ENCODE peak calls at places on chromosomes 11 and 22, in ten cellular contexts. One of them, this sample, is unnamed.

GRCh38 chr11:73344191-73344607 is 32.0 kb upstream of the RELT start:
- DNase-seq in right lobe of liver: no peak
- DNase-seq in OCI-LY7: no peak
- DNase-seq in heart right ventricle: peak
- DNase-seq in neural progenitor cell: no peak
- DNase-seq in progenitor cell of endocrine pancreas: no peak
- DNase-seq in fibroblast of pulmonary artery: no peak
- DNase-seq in lower leg skin: no peak
- DNase-seq in psoas muscle: no peak
- DNase-seq in lower lobe of right lung: no peak
- DNase-seq in this sample: no peak

GRCh38 chr11:114604179-114604813 is 8.7 kb upstream of the NXPE4 start:
- DNase-seq in right lobe of liver: no peak
- DNase-seq in OCI-LY7: no peak
- DNase-seq in heart right ventricle: no peak
- DNase-seq in neural progenitor cell: no peak
- DNase-seq in progenitor cell of endocrine pancreas: no peak
- DNase-seq in fibroblast of pulmonary artery: no peak
- DNase-seq in lower leg skin: no peak
- DNase-seq in psoas muscle: no peak
- DNase-seq in lower lobe of right lung: no peak
- DNase-seq in this sample: no peak

GRCh38 chr11:662689-663274 is 25.7 kb downstream of the DRD4 start:
- DNase-seq in right lobe of liver: peak
- DNase-seq in OCI-LY7: peak
- DNase-seq in heart right ventricle: peak
- DNase-seq in neural progenitor cell: peak
- DNase-seq in progenitor cell of endocrine pancreas: peak
- DNase-seq in fibroblast of pulmonary artery: peak
- DNase-seq in lower leg skin: no peak
- DNase-seq in psoas muscle: peak
- DNase-seq in lower lobe of right lung: peak
- DNase-seq in this sample: no peak

GRCh38 chr22:24592846-24593809 is at the start of gene LRRC75B:
- DNase-seq in right lobe of liver: peak
- DNase-seq in OCI-LY7: no peak
- DNase-seq in heart right ventricle: peak
- DNase-seq in neural progenitor cell: peak
- DNase-seq in progenitor cell of endocrine pancreas: peak
- DNase-seq in fibroblast of pulmonary artery: peak
- DNase-seq in lower leg skin: peak
- DNase-seq in psoas muscle: peak
- DNase-seq in lower lobe of right lung: peak
- DNase-seq in this sample: peak

GRCh38 chr11:13889566-13890214 is 72.8 kb upstream of the SPON1 start:
- DNase-seq in right lobe of liver: no peak
- DNase-seq in OCI-LY7: no peak
- DNase-seq in heart right ventricle: no peak
- DNase-seq in neural progenitor cell: no peak
- DNase-seq in progenitor cell of endocrine pancreas: no peak
- DNase-seq in fibroblast of pulmonary artery: no peak
- DNase-seq in lower leg skin: no peak
- DNase-seq in psoas muscle: no peak
- DNase-seq in lower lobe of right lung: no peak
- DNase-seq in this sample: no peak

GRCh38 chr11:79026803-79027445 is 413.9 kb downstream of the TENM4 start:
- DNase-seq in right lobe of liver: no peak
- DNase-seq in OCI-LY7: no peak
- DNase-seq in heart right ventricle: no peak
- DNase-seq in neural progenitor cell: no peak
- DNase-seq in progenitor cell of endocrine pancreas: no peak
- DNase-seq in fibroblast of pulmonary artery: no peak
- DNase-seq in lower leg skin: no peak
- DNase-seq in psoas muscle: no peak
- DNase-seq in lower lobe of right lung: no peak
- DNase-seq in this sample: no peak

GRCh38 chr11:101445761-101446160 is 138.0 kb downstream of the TRPC6 start:
- DNase-seq in right lobe of liver: no peak
- DNase-seq in OCI-LY7: no peak
- DNase-seq in heart right ventricle: no peak
- DNase-seq in neural progenitor cell: peak
- DNase-seq in progenitor cell of endocrine pancreas: no peak
- DNase-seq in fibroblast of pulmonary artery: no peak
- DNase-seq in lower leg skin: no peak
- DNase-seq in psoas muscle: no peak
- DNase-seq in lower lobe of right lung: no peak
- DNase-seq in this sample: no peak

GRCh38 chr11:2519879-2520735 is 75.3 kb downstream of the KCNQ1 start:
- DNase-seq in right lobe of liver: peak
- DNase-seq in OCI-LY7: no peak
- DNase-seq in heart right ventricle: peak
- DNase-seq in neural progenitor cell: peak
- DNase-seq in progenitor cell of endocrine pancreas: peak
- DNase-seq in fibroblast of pulmonary artery: no peak
- DNase-seq in lower leg skin: peak
- DNase-seq in psoas muscle: peak
- DNase-seq in lower lobe of right lung: peak
- DNase-seq in this sample: peak

GRCh38 chr11:1638344-1638743 is 8.8 kb downstream of the KRTAP5-5 start:
- DNase-seq in right lobe of liver: no peak
- DNase-seq in OCI-LY7: no peak
- DNase-seq in heart right ventricle: no peak
- DNase-seq in neural progenitor cell: no peak
- DNase-seq in progenitor cell of endocrine pancreas: no peak
- DNase-seq in fibroblast of pulmonary artery: no peak
- DNase-seq in lower leg skin: no peak
- DNase-seq in psoas muscle: no peak
- DNase-seq in lower lobe of right lung: no peak
- DNase-seq in this sample: no peak

GRCh38 chr11:7924526-7924925 is 6.5 kb downstream of the OR10A6 start:
- DNase-seq in right lobe of liver: no peak
- DNase-seq in OCI-LY7: no peak
- DNase-seq in heart right ventricle: no peak
- DNase-seq in neural progenitor cell: no peak
- DNase-seq in progenitor cell of endocrine pancreas: no peak
- DNase-seq in fibroblast of pulmonary artery: no peak
- DNase-seq in lower leg skin: no peak
- DNase-seq in psoas muscle: no peak
- DNase-seq in lower lobe of right lung: no peak
- DNase-seq in this sample: no peak
- TF ChIP-seq CTCF in right lobe of liver: no peak
- TF ChIP-seq CTCF in OCI-LY7: no peak
- TF ChIP-seq CTCF in heart right ventricle: no peak
- TF ChIP-seq CTCF in neural progenitor cell: no peak
- TF ChIP-seq CTCF in progenitor cell of endocrine pancreas: no peak
- TF ChIP-seq CTCF in fibroblast of pulmonary artery: no peak
- TF ChIP-seq CTCF in lower leg skin: no peak
- TF ChIP-seq CTCF in psoas muscle: no peak
- TF ChIP-seq CTCF in lower lobe of right lung: no peak
- TF ChIP-seq CTCF in this sample: no peak

GRCh38 chr11:77589521-77590193 is at the start of gene AQP11:
- DNase-seq in right lobe of liver: peak
- DNase-seq in OCI-LY7: no peak
- DNase-seq in heart right ventricle: peak
- DNase-seq in neural progenitor cell: peak
- DNase-seq in progenitor cell of endocrine pancreas: peak
- DNase-seq in fibroblast of pulmonary artery: peak
- DNase-seq in lower leg skin: peak
- DNase-seq in psoas muscle: peak
- DNase-seq in lower lobe of right lung: peak
- DNase-seq in this sample: peak

GRCh38 chr11:77592727-77593126 is 3.0 kb downstream of the AQP11 start:
- DNase-seq in right lobe of liver: no peak
- DNase-seq in OCI-LY7: no peak
- DNase-seq in heart right ventricle: no peak
- DNase-seq in neural progenitor cell: no peak
- DNase-seq in progenitor cell of endocrine pancreas: no peak
- DNase-seq in fibroblast of pulmonary artery: no peak
- DNase-seq in lower leg skin: no peak
- DNase-seq in psoas muscle: no peak
- DNase-seq in lower lobe of right lung: no peak
- DNase-seq in this sample: no peak

GRCh38 chr11:77590194-77590591 is 440 bp downstream of the AQP11 start:
- DNase-seq in right lobe of liver: peak
- DNase-seq in OCI-LY7: no peak
- DNase-seq in heart right ventricle: peak
- DNase-seq in neural progenitor cell: peak
- DNase-seq in progenitor cell of endocrine pancreas: peak
- DNase-seq in fibroblast of pulmonary artery: peak
- DNase-seq in lower leg skin: no peak
- DNase-seq in psoas muscle: no peak
- DNase-seq in lower lobe of right lung: no peak
- DNase-seq in this sample: no peak

GRCh38 chr11:77593883-77594282 is 4.1 kb downstream of the AQP11 start:
- DNase-seq in right lobe of liver: no peak
- DNase-seq in OCI-LY7: no peak
- DNase-seq in heart right ventricle: no peak
- DNase-seq in neural progenitor cell: no peak
- DNase-seq in progenitor cell of endocrine pancreas: no peak
- DNase-seq in fibroblast of pulmonary artery: no peak
- DNase-seq in lower leg skin: no peak
- DNase-seq in psoas muscle: no peak
- DNase-seq in lower lobe of right lung: no peak
- DNase-seq in this sample: no peak

DNA sequence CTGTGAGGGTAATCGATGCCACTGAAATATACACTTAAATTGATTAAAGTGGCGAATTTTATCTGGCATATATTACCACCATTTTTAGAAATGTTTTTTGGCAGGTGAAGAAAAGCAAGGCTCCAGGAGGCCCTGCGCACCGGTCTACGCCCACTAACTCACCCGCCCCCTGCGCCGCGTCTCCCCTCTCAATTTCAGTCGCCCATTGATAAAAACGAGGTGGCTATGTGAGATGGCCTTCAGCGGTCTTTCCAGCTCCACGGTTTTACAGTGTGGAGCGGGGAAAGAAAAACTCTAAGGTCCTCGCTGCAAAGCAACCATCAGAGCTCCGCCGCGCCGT is 602 bp upstream of the AQP11 start:
- DNase-seq in right lobe of liver: no peak
- DNase-seq in OCI-LY7: no peak
- DNase-seq in heart right ventricle: no peak
- DNase-seq in neural progenitor cell: no peak
- DNase-seq in progenitor cell of endocrine pancreas: no peak
- DNase-seq in fibroblast of pulmonary artery: peak
- DNase-seq in lower leg skin: no peak
- DNase-seq in psoas muscle: no peak
- DNase-seq in lower lobe of right lung: no peak
- DNase-seq in this sample: no peak
- TF ChIP-seq CTCF in right lobe of liver: no peak
- TF ChIP-seq CTCF in OCI-LY7: no peak
- TF ChIP-seq CTCF in heart right ventricle: no peak
- TF ChIP-seq CTCF in neural progenitor cell: no peak
- TF ChIP-seq CTCF in progenitor cell of endocrine pancreas: peak
- TF ChIP-seq CTCF in fibroblast of pulmonary artery: no peak
- TF ChIP-seq CTCF in lower leg skin: no peak
- TF ChIP-seq CTCF in psoas muscle: no peak
- TF ChIP-seq CTCF in lower lobe of right lung: no peak
- TF ChIP-seq CTCF in this sample: peak

DNA sequence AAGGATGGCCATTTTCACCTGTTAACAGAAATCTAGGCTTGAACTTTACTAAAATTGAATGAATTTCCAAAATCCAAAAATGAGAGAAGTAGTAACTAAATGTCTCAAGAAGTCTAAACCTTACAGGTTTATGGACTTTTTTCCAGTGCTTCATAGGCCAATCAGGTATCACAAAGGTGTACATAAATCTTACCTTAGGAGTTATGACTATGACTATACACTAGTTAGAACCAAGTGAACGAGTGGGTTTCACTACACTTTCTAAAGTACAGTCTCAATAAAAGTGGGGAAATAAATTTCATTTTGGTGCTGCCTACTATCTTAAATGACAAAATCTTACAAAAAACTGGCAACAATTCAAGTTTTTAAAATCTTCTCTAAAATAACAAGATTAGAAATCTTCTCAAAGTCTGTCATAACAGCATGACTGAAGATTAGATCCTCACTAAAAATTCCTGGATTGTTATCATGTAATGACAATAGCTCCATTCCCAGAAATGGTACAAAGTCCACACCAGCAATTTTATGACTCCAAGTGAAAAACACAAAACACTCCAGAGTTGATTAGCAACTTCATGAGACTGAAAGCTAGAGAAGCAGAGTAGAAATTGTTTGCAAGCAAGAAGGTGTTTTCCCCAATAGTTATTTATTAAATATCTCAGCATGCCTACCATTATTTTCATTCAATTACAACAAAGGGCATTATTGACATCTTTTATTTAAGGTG is 20.9 kb downstream of the SOX6 start:
- DNase-seq in right lobe of liver: no peak
- DNase-seq in OCI-LY7: no peak
- DNase-seq in heart right ventricle: no peak
- DNase-seq in neural progenitor cell: no peak
- DNase-seq in progenitor cell of endocrine pancreas: no peak
- DNase-seq in fibroblast of pulmonary artery: no peak
- DNase-seq in lower leg skin: no peak
- DNase-seq in psoas muscle: no peak
- DNase-seq in lower lobe of right lung: no peak
- DNase-seq in this sample: no peak
- TF ChIP-seq CTCF in right lobe of liver: no peak
- TF ChIP-seq CTCF in OCI-LY7: no peak
- TF ChIP-seq CTCF in heart right ventricle: no peak
- TF ChIP-seq CTCF in neural progenitor cell: no peak
- TF ChIP-seq CTCF in progenitor cell of endocrine pancreas: no peak
- TF ChIP-seq CTCF in fibroblast of pulmonary artery: no peak
- TF ChIP-seq CTCF in lower leg skin: no peak
- TF ChIP-seq CTCF in psoas muscle: no peak
- TF ChIP-seq CTCF in lower lobe of right lung: no peak
- TF ChIP-seq CTCF in this sample: no peak

GRCh38 chr11:86922225-86922624 is 33.0 kb downstream of the FZD4 start:
- DNase-seq in right lobe of liver: no peak
- DNase-seq in OCI-LY7: no peak
- DNase-seq in heart right ventricle: no peak
- DNase-seq in neural progenitor cell: no peak
- DNase-seq in progenitor cell of endocrine pancreas: no peak
- DNase-seq in fibroblast of pulmonary artery: no peak
- DNase-seq in lower leg skin: no peak
- DNase-seq in psoas muscle: no peak
- DNase-seq in lower lobe of right lung: no peak
- DNase-seq in this sample: no peak

GRCh38 chr11:86918943-86919342 is 36.3 kb downstream of the FZD4 start:
- DNase-seq in right lobe of liver: no peak
- DNase-seq in OCI-LY7: no peak
- DNase-seq in heart right ventricle: no peak
- DNase-seq in neural progenitor cell: no peak
- DNase-seq in progenitor cell of endocrine pancreas: no peak
- DNase-seq in fibroblast of pulmonary artery: peak
- DNase-seq in lower leg skin: no peak
- DNase-seq in psoas muscle: no peak
- DNase-seq in lower lobe of right lung: no peak
- DNase-seq in this sample: no peak

GRCh38 chr11:86917577-86917976 is 37.6 kb downstream of the FZD4 start:
- DNase-seq in right lobe of liver: no peak
- DNase-seq in OCI-LY7: no peak
- DNase-seq in heart right ventricle: no peak
- DNase-seq in neural progenitor cell: no peak
- DNase-seq in progenitor cell of endocrine pancreas: no peak
- DNase-seq in fibroblast of pulmonary artery: no peak
- DNase-seq in lower leg skin: no peak
- DNase-seq in psoas muscle: no peak
- DNase-seq in lower lobe of right lung: no peak
- DNase-seq in this sample: no peak

GRCh38 chr11:86916330-86916729 is 38.9 kb downstream of the FZD4 start:
- DNase-seq in right lobe of liver: no peak
- DNase-seq in OCI-LY7: no peak
- DNase-seq in heart right ventricle: no peak
- DNase-seq in neural progenitor cell: no peak
- DNase-seq in progenitor cell of endocrine pancreas: no peak
- DNase-seq in fibroblast of pulmonary artery: peak
- DNase-seq in lower leg skin: no peak
- DNase-seq in psoas muscle: no peak
- DNase-seq in lower lobe of right lung: no peak
- DNase-seq in this sample: no peak

GRCh38 chr11:86919557-86920210 is 35.5 kb downstream of the FZD4 start:
- DNase-seq in right lobe of liver: no peak
- DNase-seq in OCI-LY7: peak
- DNase-seq in heart right ventricle: no peak
- DNase-seq in neural progenitor cell: peak
- DNase-seq in progenitor cell of endocrine pancreas: no peak
- DNase-seq in fibroblast of pulmonary artery: peak
- DNase-seq in lower leg skin: no peak
- DNase-seq in psoas muscle: no peak
- DNase-seq in lower lobe of right lung: no peak
- DNase-seq in this sample: no peak
- TF ChIP-seq CTCF in right lobe of liver: peak
- TF ChIP-seq CTCF in OCI-LY7: peak
- TF ChIP-seq CTCF in heart right ventricle: peak
- TF ChIP-seq CTCF in neural progenitor cell: peak
- TF ChIP-seq CTCF in progenitor cell of endocrine pancreas: peak
- TF ChIP-seq CTCF in fibroblast of pulmonary artery: peak
- TF ChIP-seq CTCF in lower leg skin: peak
- TF ChIP-seq CTCF in psoas muscle: peak
- TF ChIP-seq CTCF in lower lobe of right lung: peak
- TF ChIP-seq CTCF in this sample: peak